ENCODE peak calls at places on chromosome 1, in four cellular contexts. C, W, M and K are unnamed samples.
A peak's percentile ranks its signal among the peaks of the same experiment; 100 is the strongest.

GRCh38 chr1:109615879-109616278 is 3.5 kb downstream of the GNAT2 start:
- DNase-seq in M (no peak), C (no peak), W (no peak), K (no peak)

GRCh38 chr1:226682841-226683800 is 56.0 kb downstream of the ITPKB start:
- DNase-seq in M (no peak), W (no peak), C (no peak), K (no peak)

GRCh38 chr1:230142608-230143209 is 75.7 kb downstream of the GALNT2 start:
- DNase-seq in W (no peak), M (no peak), C (peak; percentile 24), K (no peak)

GRCh38 chr1:211237579-211237978 is 21.6 kb upstream of the RCOR3 start:
- DNase-seq in M (no peak), W (no peak), C (no peak), K (no peak)

GRCh38 chr1:64841330-64842065 is 96.6 kb downstream of the RAVER2 start:
- DNase-seq in M (no peak), W (no peak), C (no peak), K (no peak)

GRCh38 chr1:87278791-87279190 is 49.9 kb upstream of the LMO4 start:
- DNase-seq in M (no peak), W (no peak), C (no peak), K (no peak)

GRCh38 chr1:108034396-108034795 is 69.4 kb upstream of the VAV3 start:
- DNase-seq in W (no peak), M (no peak), C (no peak), K (no peak)

GRCh38 chr1:206471415-206471801 is 1.1 kb downstream of the IKBKE start:
- DNase-seq in C (no peak), M (no peak), W (no peak), K (no peak)

GRCh38 chr1:217524787-217525520 is 105.9 kb downstream of the GPATCH2 start:
- DNase-seq in W (no peak), M (no peak), C (no peak), K (no peak)

GRCh38 chr1:167713330-167714081 is 8.3 kb upstream of the MPZL1 start:
- DNase-seq in C (peak; percentile 35), M (peak; percentile 38), W (peak; percentile 49), K (no peak)

GRCh38 chr1:211577277-211577825 is 1.6 kb downstream of the SLC30A1 start:
- DNase-seq in C (no peak), W (no peak), M (no peak), K (no peak)

GRCh38 chr1:54289061-54289938 is 89.3 kb downstream of the MRPL37 start:
- DNase-seq in M (no peak), W (no peak), C (no peak), K (no peak)

GRCh38 chr1:10232213-10232612 is 21.8 kb downstream of the KIF1B start:
- DNase-seq in M (no peak), C (no peak), W (no peak), K (no peak)

GRCh38 chr1:196148367-196148970 is 459.8 kb downstream of the KCNT2 start:
- DNase-seq in M (no peak), W (no peak), C (no peak), K (no peak)

GRCh38 chr1:178172939-178173338 is 79.0 kb downstream of the RASAL2 start:
- DNase-seq in M (no peak), C (no peak), W (no peak), K (no peak)

GRCh38 chr1:228287541-228288425 is 79.9 kb downstream of the OBSCN start:
- DNase-seq in W (no peak), C (peak; percentile 5), M (no peak), K (peak; percentile 13)

GRCh38 chr1:91526496-91526895 is 25.8 kb downstream of the CDC7 start:
- DNase-seq in W (no peak), M (no peak), C (no peak), K (no peak)

GRCh38 chr1:103108525-103109150 is 316 bp upstream of the COL11A1 start:
- DNase-seq in M (peak; percentile 14), C (peak; percentile 14), W (no peak), K (no peak)

GRCh38 chr1:93666613-93667384 is 14.8 kb downstream of the BCAR3 start:
- DNase-seq in M (no peak), C (no peak), W (no peak), K (no peak)

GRCh38 chr1:39919545-39919944 is 17.8 kb upstream of the MYCL start:
- DNase-seq in M (peak; percentile 37), C (no peak), W (no peak), K (no peak)

GRCh38 chr1:29646161-29646775 is 409.9 kb downstream of the PTPRU start:
- DNase-seq in M (no peak), W (no peak), C (no peak), K (no peak)

GRCh38 chr1:213773975-213774374 is 213.8 kb upstream of the PROX1 start:
- DNase-seq in C (no peak), M (no peak), W (no peak), K (no peak)

GRCh38 chr1:183954496-183954895 is 83.0 kb downstream of the COLGALT2 start:
- DNase-seq in C (no peak), M (no peak), W (no peak), K (no peak)

GRCh38 chr1:51058863-51059262 is 43.2 kb upstream of the C1orf185 start:
- DNase-seq in M (no peak), C (no peak), W (no peak), K (no peak)

DNA sequence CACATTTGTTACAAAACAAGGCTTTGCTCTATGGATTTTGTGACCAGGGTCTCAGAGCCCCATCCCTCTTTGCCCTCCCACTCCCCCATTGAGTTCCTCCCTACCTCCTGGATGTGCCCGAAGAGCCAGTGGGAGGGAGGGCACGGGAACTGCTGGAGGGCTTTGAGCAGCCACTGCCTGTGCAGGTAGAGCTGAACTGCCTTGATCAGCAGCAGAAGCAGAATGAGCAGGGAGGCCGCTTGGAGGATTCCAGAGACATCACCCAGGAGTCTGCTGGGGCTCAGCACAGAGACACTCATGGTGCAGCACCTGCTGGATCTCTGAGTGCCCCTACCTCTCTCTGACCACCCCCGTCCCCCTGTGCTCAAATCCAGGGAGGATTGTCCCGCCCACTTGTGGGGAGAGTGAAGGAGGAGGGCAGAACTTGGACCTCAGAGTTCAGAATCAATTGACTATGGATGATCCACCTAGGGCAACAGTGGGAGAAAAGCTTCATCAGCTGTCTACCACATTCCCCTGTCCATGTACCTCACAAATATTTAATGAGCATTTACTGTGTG is at the start of gene CYP4A11:
- DNase-seq in M (no peak), W (no peak), C (no peak), K (no peak)
- H3K4me3 ChIP-seq in M (no peak within 1 kb of the TSS), W (no peak within 1 kb of the TSS), C (no peak within 1 kb of the TSS), K (no peak within 1 kb of the TSS)

DNA sequence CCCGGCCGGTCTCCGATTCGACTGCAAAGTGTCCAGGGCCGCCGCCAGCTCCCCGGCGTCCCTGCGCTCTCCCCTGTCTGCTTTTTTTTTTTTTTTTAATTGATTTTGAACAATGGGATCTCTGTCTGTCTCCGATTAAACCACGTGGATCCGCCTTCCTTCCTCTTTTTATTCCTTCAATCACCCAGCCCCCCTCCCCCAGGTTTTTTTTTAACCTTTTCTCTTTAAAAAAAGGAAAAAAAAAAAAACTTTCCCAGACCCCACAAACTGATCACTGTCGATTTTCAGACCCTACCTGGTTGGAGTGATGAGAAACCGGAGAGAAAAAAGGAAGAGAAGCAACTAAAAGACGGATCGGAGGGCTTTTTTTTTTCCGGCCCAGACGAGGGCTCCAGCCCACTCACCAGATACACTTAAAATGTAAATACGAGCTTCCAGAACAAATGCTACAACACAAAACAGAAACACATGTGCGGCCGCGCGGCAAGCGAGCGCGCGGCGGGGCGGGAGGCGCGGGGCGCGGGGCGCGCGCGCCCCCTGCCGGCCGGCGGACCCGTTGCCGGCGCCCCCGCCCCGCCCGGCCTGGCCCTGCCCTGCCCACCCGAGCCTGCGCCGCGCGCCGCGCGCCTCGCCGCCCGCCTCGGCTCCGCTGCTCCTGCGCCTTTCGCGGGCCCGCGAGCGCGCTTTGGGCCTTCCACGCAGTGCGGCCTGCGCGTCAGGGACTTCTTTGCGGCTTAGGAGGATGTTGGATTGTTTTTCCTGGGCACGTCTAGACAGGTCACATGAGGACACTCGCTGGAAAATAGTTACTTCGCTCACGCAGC is at the start of gene RCC2:
- DNase-seq in M (peak; percentile 60), C (peak; percentile 72), W (peak; percentile 77), K (peak; percentile 43)
- TF ChIP-seq CTCF in M (peak; percentile 73), C (no peak), W (no peak), K (no peak)

DNA sequence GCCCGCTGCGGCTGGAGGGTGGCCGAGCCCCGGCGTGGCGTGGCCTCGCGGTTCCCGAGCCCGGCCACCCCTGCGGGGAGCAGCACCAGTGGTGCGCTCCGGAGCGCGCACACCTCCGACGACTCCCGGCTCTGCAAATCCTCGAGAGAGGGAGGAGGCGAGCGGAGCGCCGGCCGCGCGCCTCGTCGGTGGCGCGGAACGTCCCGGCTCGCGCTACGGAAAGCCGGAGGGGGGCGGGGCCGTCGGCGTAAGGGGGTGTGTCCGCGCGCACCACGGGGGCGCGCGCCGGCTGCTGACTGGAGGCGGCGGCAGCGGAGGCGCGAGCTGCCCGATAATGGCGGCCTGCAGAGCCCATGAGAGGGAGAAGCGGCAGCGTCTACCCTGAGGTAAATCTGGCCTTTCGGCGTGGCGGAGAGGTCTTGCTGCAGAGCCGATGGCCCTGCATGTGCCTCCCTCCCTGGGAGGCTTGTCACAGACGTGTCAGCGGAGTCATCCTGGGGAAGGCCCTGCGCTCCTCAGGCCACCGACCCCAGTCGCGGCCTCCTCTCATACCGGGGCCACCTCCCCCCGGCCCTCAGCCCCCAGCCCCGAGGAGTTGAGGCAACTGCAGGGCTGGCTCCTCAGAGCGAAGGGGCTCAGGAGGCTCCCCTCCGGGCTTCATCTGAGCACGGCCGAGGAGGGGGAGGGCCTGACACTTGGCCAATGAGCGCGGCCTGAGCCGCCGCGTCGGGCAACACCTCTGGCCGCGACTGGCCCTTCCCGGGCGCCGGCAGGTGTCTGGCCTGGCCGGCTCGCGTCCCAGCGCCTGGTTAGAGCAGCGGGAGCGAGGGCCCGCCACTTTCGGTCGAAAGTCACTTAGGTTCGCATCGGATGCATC is at the start of gene PDIK1L:
- DNase-seq in C (peak; percentile 95), W (peak; percentile 95), M (peak; percentile 95), K (peak; percentile 85)
- TF ChIP-seq POLR2A in C (peak; percentile 63), W (no peak), M (peak; percentile 92), K (peak; percentile 81)

GRCh38 chr1:203077367-203077766 is 8.4 kb downstream of the MYOG start:
- DNase-seq in M (no peak), C (no peak), W (no peak), K (peak; percentile 54)

GRCh38 chr1:203077956-203078355 is 7.9 kb downstream of the MYOG start:
- DNase-seq in M (no peak), W (no peak), C (no peak), K (no peak)

GRCh38 chr1:203076031-203076511 is 9.7 kb downstream of the MYOG start:
- DNase-seq in C (no peak), M (no peak), W (no peak), K (no peak)

GRCh38 chr1:203074610-203075009 is 11.2 kb downstream of the MYOG start:
- DNase-seq in M (no peak), W (no peak), C (no peak), K (no peak)

DNA sequence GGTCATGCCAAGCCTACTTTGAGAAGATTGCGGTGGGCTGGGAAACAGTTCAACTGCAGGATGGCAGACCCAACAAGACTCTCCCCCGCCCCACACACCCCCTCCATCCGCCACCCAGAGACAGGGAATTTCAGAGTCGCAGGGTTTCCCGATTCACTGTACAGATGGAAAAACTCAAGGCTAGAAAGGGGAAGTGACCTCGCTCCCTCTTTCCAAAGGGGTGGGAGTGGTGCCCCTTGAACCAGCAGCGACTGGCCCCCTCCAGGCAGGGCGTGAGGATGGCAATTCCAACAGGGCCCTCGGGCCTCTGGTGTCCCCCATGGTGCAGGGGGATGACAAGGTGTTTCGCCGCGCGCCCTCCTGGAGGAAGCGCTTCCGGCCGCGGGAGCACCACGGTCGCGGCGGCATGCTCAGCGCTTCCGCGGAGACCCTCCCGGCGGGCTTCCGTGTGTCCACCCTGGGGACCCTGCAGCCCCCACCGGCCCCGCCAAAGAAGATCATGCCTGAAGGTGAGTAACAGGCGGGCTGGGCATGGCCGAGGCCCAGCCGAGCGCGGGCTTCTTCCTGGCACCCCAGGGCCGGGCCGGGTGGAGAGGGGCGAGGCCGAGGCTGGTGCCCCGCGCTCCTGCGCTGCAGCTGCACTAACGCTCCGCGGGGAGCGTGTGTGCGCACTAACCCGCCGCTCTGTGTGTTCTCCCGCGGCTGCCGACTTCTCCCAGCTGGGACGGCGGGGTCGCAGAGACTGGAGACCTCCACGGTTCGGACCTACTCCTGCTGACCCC is 10.4 kb downstream of the MYOG start:
- DNase-seq in W (no peak), C (no peak), M (no peak), K (no peak)
- H3K4me3 ChIP-seq in W (peak overlapping the region; percentile 13), C (peak overlapping the region; percentile 1), M (no peak overlapping the region), K (peak overlapping the region; percentile 25)